ENCODE peak calls at places on chromosome 6, in four cellular contexts. One of them, this sample, is unnamed.

GRCh38 chr6:90025418-90026089 is 131.3 kb downstream of the GJA10 start:
- DNase-seq in H9: no peak
- DNase-seq in mesendoderm: no peak
- DNase-seq in mesenchymal stem cell: peak
- DNase-seq in this sample: peak

GRCh38 chr6:2454180-2454579 is 208.8 kb upstream of the GMDS start:
- DNase-seq in H9: no peak
- DNase-seq in mesendoderm: no peak
- DNase-seq in mesenchymal stem cell: no peak
- DNase-seq in this sample: peak

GRCh38 chr6:139367810-139368321 is 6.6 kb downstream of the CITED2 start:
- DNase-seq in H9: peak
- DNase-seq in mesendoderm: peak
- DNase-seq in mesenchymal stem cell: peak
- DNase-seq in this sample: no peak

GRCh38 chr6:148509789-148510581 is 167.3 kb downstream of the SASH1 start:
- DNase-seq in H9: no peak
- DNase-seq in mesendoderm: peak
- DNase-seq in mesenchymal stem cell: peak
- DNase-seq in this sample: peak

GRCh38 chr6:48912503-48912902 is 550.5 kb downstream of the MMUT start:
- DNase-seq in H9: no peak
- DNase-seq in mesendoderm: no peak
- DNase-seq in mesenchymal stem cell: no peak
- DNase-seq in this sample: no peak

GRCh38 chr6:144315226-144315980 is 30.3 kb downstream of the UTRN start:
- DNase-seq in H9: no peak
- DNase-seq in mesendoderm: no peak
- DNase-seq in mesenchymal stem cell: no peak
- DNase-seq in this sample: no peak

GRCh38 chr6:56732517-56732916 is 89.8 kb upstream of the DST start:
- DNase-seq in H9: no peak
- DNase-seq in mesendoderm: no peak
- DNase-seq in mesenchymal stem cell: no peak
- DNase-seq in this sample: no peak

GRCh38 chr6:43246301-43247114 is 3.2 kb downstream of the TTBK1 start:
- DNase-seq in H9: peak
- DNase-seq in mesendoderm: peak
- DNase-seq in mesenchymal stem cell: no peak
- DNase-seq in this sample: no peak

GRCh38 chr6:143867236-143867635 is 3.0 kb downstream of the ZC2HC1B start:
- DNase-seq in H9: no peak
- DNase-seq in mesendoderm: no peak
- DNase-seq in mesenchymal stem cell: peak
- DNase-seq in this sample: peak

GRCh38 chr6:25329156-25329555 is 50.0 kb downstream of the CARMIL1 start:
- DNase-seq in H9: no peak
- DNase-seq in mesendoderm: no peak
- DNase-seq in mesenchymal stem cell: no peak
- DNase-seq in this sample: no peak

GRCh38 chr6:34745277-34746103 is 11.8 kb upstream of the SNRPC start:
- DNase-seq in H9: no peak
- DNase-seq in mesendoderm: no peak
- DNase-seq in mesenchymal stem cell: peak
- DNase-seq in this sample: peak

GRCh38 chr6:125357515-125358256 is 55.9 kb upstream of the HDDC2 start:
- DNase-seq in H9: no peak
- DNase-seq in mesendoderm: no peak
- DNase-seq in mesenchymal stem cell: peak
- DNase-seq in this sample: no peak

GRCh38 chr6:53493635-53494025 is 51.3 kb downstream of the GCLC start:
- DNase-seq in H9: no peak
- DNase-seq in mesendoderm: no peak
- DNase-seq in mesenchymal stem cell: peak
- DNase-seq in this sample: peak

GRCh38 chr6:97978855-97979271 is 695.8 kb upstream of the MMS22L start:
- DNase-seq in H9: peak
- DNase-seq in mesendoderm: peak
- DNase-seq in mesenchymal stem cell: no peak
- DNase-seq in this sample: no peak

GRCh38 chr6:169843110-169843509 is 91.7 kb downstream of the ERMARD start:
- DNase-seq in H9: peak
- DNase-seq in mesendoderm: no peak
- DNase-seq in mesenchymal stem cell: no peak
- DNase-seq in this sample: no peak

GRCh38 chr6:21595265-21595950 is 1.9 kb downstream of the SOX4 start:
- DNase-seq in H9: no peak
- DNase-seq in mesendoderm: peak
- DNase-seq in mesenchymal stem cell: peak
- DNase-seq in this sample: no peak

GRCh38 chr6:4488389-4488788 is 287.8 kb upstream of the CDYL start:
- DNase-seq in H9: no peak
- DNase-seq in mesendoderm: no peak
- DNase-seq in mesenchymal stem cell: no peak
- DNase-seq in this sample: no peak

GRCh38 chr6:75621846-75622245 is 20.2 kb downstream of the SENP6 start:
- DNase-seq in H9: no peak
- DNase-seq in mesendoderm: no peak
- DNase-seq in mesenchymal stem cell: no peak
- DNase-seq in this sample: no peak

GRCh38 chr6:161434331-161434730 is 160.5 kb upstream of the AGPAT4 start:
- DNase-seq in H9: no peak
- DNase-seq in mesendoderm: no peak
- DNase-seq in mesenchymal stem cell: no peak
- DNase-seq in this sample: no peak

GRCh38 chr6:5050009-5050408 is 35.1 kb upstream of the PPP1R3G start:
- DNase-seq in H9: no peak
- DNase-seq in mesendoderm: no peak
- DNase-seq in mesenchymal stem cell: no peak
- DNase-seq in this sample: no peak

GRCh38 chr6:169425628-169426370 is 172.2 kb upstream of the THBS2 start:
- DNase-seq in H9: no peak
- DNase-seq in mesendoderm: no peak
- DNase-seq in mesenchymal stem cell: no peak
- DNase-seq in this sample: no peak

GRCh38 chr6:155079985-155080452 is 84.9 kb downstream of the TIAM2 start:
- DNase-seq in H9: no peak
- DNase-seq in mesendoderm: no peak
- DNase-seq in mesenchymal stem cell: no peak
- DNase-seq in this sample: no peak

GRCh38 chr6:46251583-46252339 is 81.0 kb upstream of the ENPP5 start:
- DNase-seq in H9: no peak
- DNase-seq in mesendoderm: no peak
- DNase-seq in mesenchymal stem cell: no peak
- DNase-seq in this sample: no peak

GRCh38 chr6:1190361-1190760 is 121.5 kb upstream of the FOXQ1 start:
- DNase-seq in H9: no peak
- DNase-seq in mesendoderm: peak
- DNase-seq in mesenchymal stem cell: peak
- DNase-seq in this sample: peak

GRCh38 chr6:25389501-25389900 is 110.3 kb downstream of the CARMIL1 start:
- DNase-seq in H9: no peak
- DNase-seq in mesendoderm: no peak
- DNase-seq in mesenchymal stem cell: no peak
- DNase-seq in this sample: no peak

GRCh38 chr6:144898741-144899140 is 613.6 kb downstream of the UTRN start:
- DNase-seq in H9: no peak
- DNase-seq in mesendoderm: no peak
- DNase-seq in mesenchymal stem cell: no peak
- DNase-seq in this sample: no peak

GRCh38 chr6:134238960-134239795 is 78.7 kb downstream of the SGK1 start:
- DNase-seq in H9: no peak
- DNase-seq in mesendoderm: no peak
- DNase-seq in mesenchymal stem cell: no peak
- DNase-seq in this sample: no peak

GRCh38 chr6:153103256-153103655 is 27.8 kb downstream of the RGS17 start:
- DNase-seq in H9: no peak
- DNase-seq in mesendoderm: no peak
- DNase-seq in mesenchymal stem cell: no peak
- DNase-seq in this sample: no peak

GRCh38 chr6:74731204-74731603 is 474.6 kb downstream of the COL12A1 start:
- DNase-seq in H9: no peak
- DNase-seq in mesendoderm: no peak
- DNase-seq in mesenchymal stem cell: peak
- DNase-seq in this sample: peak

GRCh38 chr6:14118091-14118439 is 493 bp downstream of the CD83 start:
- DNase-seq in H9: no peak
- DNase-seq in mesendoderm: no peak
- DNase-seq in mesenchymal stem cell: no peak
- DNase-seq in this sample: no peak
- H2BK5ac ChIP-seq in H9: no peak
- H2BK5ac ChIP-seq in mesendoderm: no peak
- H2BK5ac ChIP-seq in mesenchymal stem cell: no peak
- H2BK5ac ChIP-seq in this sample: no peak

GRCh38 chr6:39792501-39793450 is 600 bp downstream of the DAAM2 start:
- DNase-seq in H9: peak
- DNase-seq in mesendoderm: no peak
- DNase-seq in mesenchymal stem cell: no peak
- DNase-seq in this sample: no peak
- H2BK5ac ChIP-seq in H9: no peak
- H2BK5ac ChIP-seq in mesendoderm: no peak
- H2BK5ac ChIP-seq in mesenchymal stem cell: no peak
- H2BK5ac ChIP-seq in this sample: peak

GRCh38 chr6:32218167-32218566 is 5.7 kb downstream of the NOTCH4 start:
- DNase-seq in H9: no peak
- DNase-seq in mesendoderm: no peak
- DNase-seq in mesenchymal stem cell: no peak
- DNase-seq in this sample: no peak
- H2BK5ac ChIP-seq in H9: no peak
- H2BK5ac ChIP-seq in mesendoderm: no peak
- H2BK5ac ChIP-seq in mesenchymal stem cell: no peak
- H2BK5ac ChIP-seq in this sample: no peak

GRCh38 chr6:136820541-136820940 is 1.9 kb upstream of the PEX7 start:
- DNase-seq in H9: no peak
- DNase-seq in mesendoderm: no peak
- DNase-seq in mesenchymal stem cell: no peak
- DNase-seq in this sample: no peak

GRCh38 chr6:136823128-136823660 is 802 bp downstream of the PEX7 start:
- DNase-seq in H9: no peak
- DNase-seq in mesendoderm: no peak
- DNase-seq in mesenchymal stem cell: no peak
- DNase-seq in this sample: no peak

GRCh38 chr6:136826216-136826615 is 3.8 kb downstream of the PEX7 start:
- DNase-seq in H9: no peak
- DNase-seq in mesendoderm: no peak
- DNase-seq in mesenchymal stem cell: no peak
- DNase-seq in this sample: no peak

GRCh38 chr6:136822379-136823127 is at the start of gene PEX7:
- DNase-seq in H9: peak
- DNase-seq in mesendoderm: peak
- DNase-seq in mesenchymal stem cell: peak
- DNase-seq in this sample: peak

GRCh38 chr6:136822051-136822378 is 377 bp upstream of the PEX7 start:
- DNase-seq in H9: peak
- DNase-seq in mesendoderm: no peak
- DNase-seq in mesenchymal stem cell: no peak
- DNase-seq in this sample: peak
- H2BK5ac ChIP-seq in H9: no peak
- H2BK5ac ChIP-seq in mesendoderm: no peak
- H2BK5ac ChIP-seq in mesenchymal stem cell: no peak
- H2BK5ac ChIP-seq in this sample: peak

GRCh38 chr6:157221817-157222175 is 101.5 kb downstream of the TMEM242 start:
- DNase-seq in H9: no peak
- DNase-seq in mesendoderm: no peak
- DNase-seq in mesenchymal stem cell: no peak
- DNase-seq in this sample: no peak
- H2BK5ac ChIP-seq in H9: no peak
- H2BK5ac ChIP-seq in mesendoderm: no peak
- H2BK5ac ChIP-seq in mesenchymal stem cell: no peak
- H2BK5ac ChIP-seq in this sample: no peak

GRCh38 chr6:166040292-166040691 is 127.4 kb downstream of the TBXT start:
- DNase-seq in H9: no peak
- DNase-seq in mesendoderm: peak
- DNase-seq in mesenchymal stem cell: no peak
- DNase-seq in this sample: no peak
- H2BK5ac ChIP-seq in H9: no peak
- H2BK5ac ChIP-seq in mesendoderm: no peak
- H2BK5ac ChIP-seq in mesenchymal stem cell: no peak
- H2BK5ac ChIP-seq in this sample: no peak